ENCODE peak calls at places on chromosomes 4 and X, in five cellular contexts. V is heart left ventricle, I is HCT116, Q is right lobe of liver, G is thyroid gland. U is an unnamed sample.

GRCh38 chr4:69800599-69800998 is 40.2 kb upstream of the SULT1B1 start:
- DNase-seq in V (no peak), I (no peak), Q (no peak), G (no peak), U (no peak)

GRCh38 chr4:181162266-181163063 is 1080.7 kb upstream of the TENM3 start:
- DNase-seq in V (no peak), I (no peak), Q (no peak), G (no peak), U (no peak)

GRCh38 chr4:5870701-5871100 is 22.2 kb downstream of the CRMP1 start:
- DNase-seq in V (no peak), I (no peak), Q (no peak), G (no peak), U (no peak)

GRCh38 chrX:110557864-110558263 is 199.2 kb downstream of the RTL9 start:
- DNase-seq in V (no peak), I (no peak), Q (no peak), G (no peak), U (no peak)

GRCh38 chr4:73660808-73661207 is 40.6 kb upstream of the RASSF6 start:
- DNase-seq in V (no peak), I (no peak), Q (no peak), G (no peak), U (no peak)

GRCh38 chrX:131802836-131803626 is 220.1 kb upstream of the STK26 start:
- DNase-seq in V (peak), I (no peak), Q (peak), G (no peak), U (peak)

GRCh38 chr4:85486425-85487101 is 11.6 kb downstream of the ARHGAP24 start:
- DNase-seq in V (no peak), I (no peak), Q (no peak), G (no peak), U (no peak)

GRCh38 chr4:78951862-78952472 is 12.7 kb upstream of the PAQR3 start:
- DNase-seq in V (no peak), I (peak), Q (no peak), G (peak), U (no peak)

GRCh38 chr4:146159384-146160058 is 16.0 kb upstream of the LSM6 start:
- DNase-seq in V (no peak), I (no peak), Q (no peak), G (no peak), U (no peak)

GRCh38 chr4:161522031-161522430 is 641.8 kb downstream of the FSTL5 start:
- DNase-seq in V (no peak), I (no peak), Q (no peak), G (no peak), U (no peak)

GRCh38 chr4:42673084-42673429 is 16.2 kb upstream of the ATP8A1 start:
- DNase-seq in V (peak), I (no peak), Q (no peak), G (peak), U (no peak)

GRCh38 chr4:5824635-5825034 is 68.3 kb downstream of the CRMP1 start:
- DNase-seq in V (no peak), I (peak), Q (no peak), G (no peak), U (peak)

GRCh38 chrX:115266300-115266699 is 23.2 kb upstream of the LUZP4 start:
- DNase-seq in V (no peak), I (no peak), Q (no peak), G (peak), U (no peak)

GRCh38 chrX:106042296-106042695 is 3.8 kb upstream of the SERPINA7 start:
- DNase-seq in V (no peak), I (no peak), Q (no peak), G (no peak), U (no peak)

GRCh38 chr4:89994176-89994873 is 99.7 kb downstream of the MMRN1 start:
- DNase-seq in V (no peak), I (no peak), Q (no peak), G (no peak), U (no peak)

GRCh38 chrX:84047339-84047738 is 140.7 kb downstream of the RPS6KA6 start:
- DNase-seq in V (no peak), I (no peak), Q (no peak), G (no peak), U (no peak)

GRCh38 chr4:152515678-152516077 is 20.2 kb downstream of the FBXW7 start:
- DNase-seq in V (no peak), I (no peak), Q (no peak), G (no peak), U (peak)

GRCh38 chr4:5200546-5200945 is 149.3 kb downstream of the STK32B start:
- DNase-seq in V (no peak), I (no peak), Q (no peak), G (no peak), U (no peak)

GRCh38 chrX:15298201-15298600 is 17.2 kb downstream of the ASB11 start:
- DNase-seq in V (no peak), I (no peak), Q (no peak), G (no peak), U (no peak)

GRCh38 chrX:7060444-7060843 is 87.1 kb upstream of the STS start:
- DNase-seq in V (no peak), I (no peak), Q (no peak), G (no peak), U (no peak)

GRCh38 chr4:161252520-161253141 is 911.2 kb downstream of the FSTL5 start:
- DNase-seq in V (no peak), I (peak), Q (no peak), G (no peak), U (no peak)

GRCh38 chr4:110458494-110459266 is 17.3 kb upstream of the ENPEP start:
- DNase-seq in V (no peak), I (no peak), Q (no peak), G (no peak), U (no peak)

GRCh38 chr4:7210818-7211217 is 18.5 kb downstream of the SORCS2 start:
- DNase-seq in V (no peak), I (no peak), Q (no peak), G (peak), U (peak)

GRCh38 chrX:53798281-53798680 is 111.8 kb upstream of the HUWE1 start:
- DNase-seq in V (no peak), I (no peak), Q (no peak), G (no peak), U (no peak)

GRCh38 chr4:52103314-52103713 is 52.2 kb downstream of the SPATA18 start:
- DNase-seq in V (no peak), I (no peak), Q (no peak), G (no peak), U (no peak)

GRCh38 chrX:101347859-101348451 is 587 bp downstream of the TIMM8A start:
- DNase-seq in V (peak), I (no peak), Q (no peak), G (no peak), U (no peak)

DNA sequence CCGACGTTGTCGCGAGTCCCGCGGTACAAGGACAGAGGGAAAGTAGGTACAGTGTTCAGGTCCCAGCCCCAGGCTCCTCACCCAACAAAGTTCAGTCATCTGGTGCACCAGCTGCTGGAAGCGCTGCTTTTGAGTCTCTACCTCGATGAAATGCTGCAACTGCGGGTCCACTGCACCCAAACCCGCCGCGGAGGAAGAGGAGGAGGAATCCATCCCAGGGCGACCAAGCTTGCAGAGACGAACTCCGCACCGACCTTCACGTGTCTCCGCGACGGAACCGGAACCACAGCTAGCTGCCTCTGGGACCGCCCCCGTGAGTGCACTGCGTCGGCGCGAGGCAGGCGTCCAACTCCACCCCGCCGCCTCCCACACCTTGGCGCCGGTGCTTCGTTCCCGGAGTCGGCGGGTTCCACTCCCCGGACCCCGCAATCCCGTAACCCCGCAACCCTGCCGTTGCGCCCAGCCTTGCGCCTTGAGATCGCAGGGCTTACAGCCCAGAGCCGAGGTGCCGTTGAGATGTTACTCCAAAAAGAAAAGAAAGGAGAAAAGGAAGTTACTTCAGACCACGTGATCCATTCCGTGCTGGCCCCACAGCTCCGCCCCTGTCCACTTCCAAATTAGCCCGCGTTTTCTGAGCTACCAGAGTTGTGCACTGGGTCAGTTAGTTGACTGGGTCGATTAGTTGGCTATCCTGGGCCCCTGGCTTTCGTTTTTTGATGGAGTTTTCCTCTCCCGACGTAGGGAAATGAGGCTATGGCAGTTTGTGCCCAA is at the start of gene TIMM8A:
- DNase-seq in V (peak), I (peak), Q (peak), G (peak), U (peak)
- TF ChIP-seq POLR2A in V (no peak), I (no peak), Q (peak), G (no peak), U (peak)

GRCh38 chr4:128862608-128863313 is 53.3 kb downstream of the JADE1 start:
- DNase-seq in V (no peak), I (no peak), Q (no peak), G (no peak), U (no peak)
- TF ChIP-seq POLR2A in V (no peak), I (no peak), Q (no peak), G (no peak), U (no peak)

DNA sequence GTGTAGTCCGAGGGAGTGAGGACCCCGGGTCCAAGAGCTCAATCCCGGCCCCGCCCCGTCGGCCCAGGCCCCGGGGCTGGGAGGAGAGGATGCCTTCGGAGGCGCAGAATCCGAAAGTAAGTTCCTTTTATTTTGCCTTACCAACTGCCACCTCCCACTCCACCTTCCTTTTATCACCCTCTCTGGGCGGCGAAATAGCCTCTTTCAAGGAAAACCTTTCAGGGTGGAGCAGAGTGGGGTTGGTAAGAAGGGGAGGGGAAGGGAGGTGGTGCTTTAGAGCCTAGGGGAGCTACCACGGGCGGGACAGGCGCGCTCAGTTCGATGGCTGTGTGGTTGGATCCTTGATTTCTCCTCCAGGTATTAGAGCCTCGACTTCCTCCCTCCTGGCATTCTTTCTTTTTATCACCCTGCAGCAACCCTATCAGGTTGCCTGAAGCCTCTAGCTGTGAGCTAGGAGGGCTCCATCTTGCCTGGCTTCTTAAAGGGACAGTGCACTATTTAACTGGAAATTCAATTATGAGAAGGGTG is 191.2 kb downstream of the RRAGB start:
- DNase-seq in V (no peak), I (no peak), Q (no peak), G (peak), U (no peak)
- TF ChIP-seq POLR2A in V (no peak), I (no peak), Q (no peak), G (no peak), U (no peak)

GRCh38 chrX:130120746-130121504 is 10.6 kb upstream of the ELF4 start:
- DNase-seq in V (peak), I (no peak), Q (peak), G (peak), U (peak)
- TF ChIP-seq POLR2A in V (no peak), I (no peak), Q (no peak), G (no peak), U (no peak)

GRCh38 chrX:1416327-1416784 is 24.4 kb upstream of the SLC25A6 start:
- DNase-seq in V (no peak), I (no peak), Q (no peak), G (no peak), U (no peak)
- TF ChIP-seq POLR2A in V (no peak), I (no peak), Q (no peak), G (no peak), U (no peak)

GRCh38 chrX:12973561-12974216 is 1.2 kb upstream of the TMSB4X start:
- DNase-seq in V (peak), I (no peak), Q (no peak), G (no peak), U (no peak)
- TF ChIP-seq POLR2A in V (no peak), I (no peak), Q (no peak), G (no peak), U (no peak)

DNA sequence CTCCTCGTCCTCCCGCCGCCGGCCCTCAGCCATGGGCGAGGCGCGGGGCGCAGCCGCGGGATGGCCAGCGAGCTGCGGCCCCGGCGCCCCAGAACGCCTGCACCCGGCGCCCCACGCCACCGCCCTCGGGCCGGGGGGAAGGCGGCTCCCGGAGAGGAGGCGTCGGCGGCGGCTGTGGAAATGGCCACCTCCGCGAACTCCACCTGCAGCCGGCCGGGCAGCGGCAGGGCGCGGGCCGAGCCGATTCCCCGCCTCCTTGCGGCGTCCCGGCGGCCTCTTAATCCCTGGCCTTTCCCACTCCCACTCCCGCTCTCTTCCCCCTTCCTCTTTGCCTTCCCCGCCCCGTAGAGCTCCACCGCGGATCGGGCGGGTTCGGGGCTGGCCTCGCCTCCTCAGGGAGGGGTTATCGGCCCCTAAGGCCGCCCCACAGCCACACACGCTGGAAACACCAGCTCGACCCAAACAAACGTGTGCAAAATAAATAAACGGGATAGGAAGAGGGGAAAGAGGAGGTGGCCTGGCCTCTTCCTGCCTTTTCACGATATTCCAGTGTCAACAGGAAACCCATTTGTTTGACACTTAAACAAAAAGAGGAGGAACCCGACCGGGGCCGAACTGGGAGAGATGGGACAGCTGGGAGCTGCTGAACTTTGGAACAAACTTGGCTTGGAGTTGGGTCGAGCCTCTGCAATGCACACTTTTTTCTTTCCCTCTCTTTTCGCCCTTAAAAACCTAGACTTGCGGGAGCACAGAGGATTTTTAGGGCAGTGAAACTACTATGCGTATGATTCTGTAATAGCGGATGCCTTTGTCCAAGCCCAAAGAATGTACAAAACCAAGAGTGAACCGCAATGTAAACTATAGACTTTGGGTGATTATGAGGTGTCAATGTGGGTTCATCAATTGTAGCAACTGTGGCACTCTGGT is at the start of gene SH3D19:
- DNase-seq in V (peak), I (peak), Q (peak), G (peak), U (peak)
- TF ChIP-seq POLR2A in V (no peak), I (no peak), Q (peak), G (peak), U (peak)

DNA sequence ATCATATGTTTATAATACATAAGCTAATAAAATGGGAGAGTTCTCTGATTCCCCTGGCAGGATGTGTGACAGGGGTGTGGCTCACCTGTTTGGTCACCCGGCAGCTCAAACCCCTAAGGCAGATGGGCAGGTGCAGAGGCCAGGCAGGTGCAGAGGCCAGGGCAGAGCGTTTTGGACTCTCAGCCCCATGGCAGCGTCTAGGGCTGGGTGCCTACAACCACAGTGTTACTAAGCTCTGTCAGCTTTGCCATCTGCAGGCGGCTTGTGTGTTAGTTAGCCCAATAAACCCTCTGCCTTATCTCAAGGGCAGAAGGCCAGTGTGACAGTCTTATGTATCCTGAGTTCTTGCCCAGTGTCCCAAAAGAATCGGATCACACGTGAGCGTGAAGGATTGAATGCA is 54.0 kb upstream of the UGT2B15 start:
- DNase-seq in V (no peak), I (no peak), Q (peak), G (no peak), U (no peak)
- TF ChIP-seq POLR2A in V (no peak), I (no peak), Q (no peak), G (no peak), U (no peak)

GRCh38 chr4:177308842-177309524 is 691 bp upstream of the NEIL3 start:
- DNase-seq in V (no peak), I (no peak), Q (no peak), G (no peak), U (no peak)

GRCh38 chr4:177308125-177308524 is 1.5 kb upstream of the NEIL3 start:
- DNase-seq in V (no peak), I (no peak), Q (no peak), G (peak), U (no peak)

GRCh38 chr4:177313263-177313662 is 3.6 kb downstream of the NEIL3 start:
- DNase-seq in V (no peak), I (no peak), Q (no peak), G (no peak), U (no peak)

GRCh38 chr4:177309525-177310371 is at the start of gene NEIL3:
- DNase-seq in V (peak), I (peak), Q (peak), G (peak), U (peak)
- TF ChIP-seq POLR2A in V (no peak), I (peak), Q (no peak), G (no peak), U (peak)

DNA sequence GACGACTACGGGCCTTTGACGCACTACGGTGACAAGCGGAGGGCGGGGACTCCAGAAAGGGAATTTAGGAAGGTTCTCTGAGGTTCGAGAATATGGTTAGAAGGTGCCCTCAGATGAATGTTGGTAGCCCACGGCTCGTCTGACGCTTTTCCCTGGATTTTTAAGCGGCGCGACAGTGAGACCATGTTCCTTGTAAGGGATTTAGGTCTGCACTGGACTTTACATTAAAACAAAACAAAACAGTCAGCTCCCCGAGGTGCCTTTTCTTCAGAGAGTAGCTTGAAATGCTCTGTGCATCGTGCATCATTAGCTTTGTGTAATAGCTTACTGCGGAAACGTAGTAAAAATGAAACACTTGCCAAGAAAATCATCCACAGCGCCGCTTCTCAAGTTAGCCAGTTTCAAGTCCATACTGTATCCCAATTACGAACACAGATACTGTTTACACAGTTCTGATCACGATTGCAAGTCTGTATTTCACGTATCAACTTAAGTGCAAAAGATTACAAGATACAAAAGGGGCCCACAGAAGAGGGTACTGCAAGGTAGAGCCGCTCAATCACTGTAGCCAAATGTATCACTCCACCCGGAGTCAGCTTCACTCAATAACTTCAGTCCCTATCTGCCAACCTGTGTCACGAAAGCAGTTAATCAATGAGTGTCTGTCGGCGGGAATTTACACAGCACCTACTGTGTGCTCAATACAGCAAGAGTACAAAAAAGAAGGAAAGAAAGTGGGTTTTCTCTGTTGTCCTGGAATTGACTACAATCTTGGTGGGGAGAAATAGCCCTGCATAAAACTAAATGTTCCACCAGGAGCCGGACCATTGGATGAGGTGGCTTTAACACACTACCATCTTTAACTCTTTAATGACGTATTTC is 525 bp upstream of the NKRF start:
- DNase-seq in V (no peak), I (peak), Q (no peak), G (peak), U (no peak)
- TF ChIP-seq POLR2A in V (no peak), I (no peak), Q (peak), G (no peak), U (no peak)